ENCODE peak calls at places on chromosomes 6 and 20, in six cellular contexts. I is BE2C; L is psoas muscle; D is adrenal gland; G is CD8-positive, alpha-beta T cell; B is suprapubic skin. W is an unnamed sample.

GRCh38 chr6:151075527-151075926 is 164.2 kb upstream of the AKAP12 start:
- DNase-seq in B (no peak), I (no peak), L (no peak), D (no peak), G (no peak), W (no peak)

GRCh38 chr6:44041461-44042260 is 85.6 kb downstream of the MRPL14 start:
- DNase-seq in G (no peak), B (no peak), L (no peak), D (peak; percentile 84), I (no peak), W (no peak)

GRCh38 chr6:33787336-33787953 is 1.5 kb downstream of the LEMD2 start:
- DNase-seq in D (peak; percentile 64), G (no peak), I (no peak), B (no peak), L (no peak), W (no peak)

GRCh38 chr6:53802582-53802981 is 7.8 kb downstream of the LRRC1 start:
- DNase-seq in B (no peak), D (no peak), L (no peak), I (no peak), G (no peak), W (no peak)

GRCh38 chr6:31057426-31058003 is 47.2 kb downstream of the MUC22 start:
- DNase-seq in B (no peak), L (no peak), I (no peak), G (no peak), D (no peak), W (no peak)

GRCh38 chr6:107627928-107628327 is 138.0 kb downstream of the SOBP start:
- DNase-seq in G (no peak), B (no peak), L (no peak), D (no peak), I (no peak), W (no peak)

GRCh38 chr20:829531-829930 is 4.0 kb upstream of the FAM110A start:
- DNase-seq in L (no peak), D (no peak), B (no peak), G (no peak), I (no peak), W (no peak)

GRCh38 chr6:138485586-138486248 is 13.6 kb downstream of the NHSL1 start:
- DNase-seq in I (no peak), G (no peak), L (no peak), B (no peak), D (no peak), W (no peak)

DNA sequence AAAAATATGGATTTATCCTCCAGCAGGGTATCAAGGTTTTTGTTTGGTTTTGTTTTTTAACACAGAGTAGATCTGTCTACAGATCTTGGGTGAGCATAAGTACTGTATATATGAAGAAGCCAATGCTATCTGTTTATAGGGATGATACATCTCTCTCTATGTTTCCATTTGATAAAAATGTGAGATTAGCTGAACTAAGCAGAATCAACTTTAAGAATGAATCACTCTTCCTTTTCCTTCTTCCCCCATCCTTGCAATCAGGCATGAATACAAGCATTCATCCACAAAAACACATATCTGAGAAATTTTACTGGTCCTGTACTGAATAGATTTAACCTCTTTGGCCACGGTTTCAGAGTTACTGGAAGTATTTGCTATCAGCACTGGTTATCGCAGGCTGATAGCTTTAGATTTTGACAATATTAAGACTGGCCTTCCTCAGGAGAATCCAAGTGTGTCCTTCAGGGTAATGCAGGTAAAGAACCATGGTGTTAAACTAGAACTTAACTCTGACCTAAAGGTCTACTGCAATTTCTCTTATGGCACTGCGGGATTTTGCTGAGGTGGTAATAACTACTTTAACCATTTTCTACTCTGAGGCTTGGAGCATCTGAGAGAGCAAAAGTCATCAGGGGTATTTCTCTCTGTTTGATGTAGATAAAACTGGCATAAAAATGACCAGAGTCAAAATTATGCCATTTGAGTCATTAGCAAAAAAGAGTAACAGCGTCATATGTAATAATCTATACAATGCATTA is 1.5 kb downstream of the SNAP25 start:
- DNase-seq in D (no peak), B (no peak), G (no peak), I (no peak), L (no peak), W (no peak)
- H3K27me3 ChIP-seq in D (peaks cover 23% of the 10 kb centered on the region), B (peaks cover 36% of the 10 kb centered on the region), G (peaks cover 12% of the 10 kb centered on the region), I (no peaks in the 10 kb centered on the region), L (peaks cover 9% of the 10 kb centered on the region), W (peaks cover 9% of the 10 kb centered on the region)

DNA sequence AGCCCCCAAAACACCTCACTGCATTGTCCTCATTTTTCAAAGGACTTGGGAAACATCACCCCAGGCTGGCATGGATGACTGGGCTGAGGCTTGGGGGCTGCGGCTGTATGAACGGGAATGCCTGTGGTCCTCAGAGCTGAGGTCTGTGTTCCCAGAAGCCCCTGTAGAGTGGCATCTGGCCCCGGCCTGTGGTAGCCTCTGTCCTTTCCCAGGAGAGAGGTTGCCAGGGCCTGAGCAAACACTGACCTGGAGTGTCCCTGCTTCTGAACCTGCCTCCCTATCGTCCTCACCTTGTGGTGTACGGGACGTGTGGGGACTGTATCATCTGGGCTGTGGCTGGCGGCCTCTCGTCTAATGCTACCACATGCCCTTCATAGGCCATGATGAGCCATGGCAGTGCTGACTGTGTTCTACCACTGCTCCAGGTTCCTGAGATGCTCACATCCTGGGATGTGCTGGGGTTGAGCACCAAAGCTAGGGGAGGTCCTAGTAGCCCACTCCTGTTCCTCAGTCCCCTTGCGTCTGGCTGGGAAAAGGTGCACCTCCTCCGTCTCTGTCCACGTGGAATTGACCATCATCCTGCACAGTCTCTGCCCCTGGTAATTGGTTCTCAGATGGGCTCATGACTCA is 27.5 kb downstream of the PHACTR3 start:
- DNase-seq in L (no peak), G (no peak), B (peak; percentile 57), D (no peak), I (no peak), W (no peak)
- H3K27me3 ChIP-seq in L (peaks cover 6% of the 10 kb centered on the region), G (no peaks in the 10 kb centered on the region), B (peaks cover 33% of the 10 kb centered on the region), D (no peaks in the 10 kb centered on the region), I (peaks cover 2% of the 10 kb centered on the region), W (no peaks in the 10 kb centered on the region)

DNA sequence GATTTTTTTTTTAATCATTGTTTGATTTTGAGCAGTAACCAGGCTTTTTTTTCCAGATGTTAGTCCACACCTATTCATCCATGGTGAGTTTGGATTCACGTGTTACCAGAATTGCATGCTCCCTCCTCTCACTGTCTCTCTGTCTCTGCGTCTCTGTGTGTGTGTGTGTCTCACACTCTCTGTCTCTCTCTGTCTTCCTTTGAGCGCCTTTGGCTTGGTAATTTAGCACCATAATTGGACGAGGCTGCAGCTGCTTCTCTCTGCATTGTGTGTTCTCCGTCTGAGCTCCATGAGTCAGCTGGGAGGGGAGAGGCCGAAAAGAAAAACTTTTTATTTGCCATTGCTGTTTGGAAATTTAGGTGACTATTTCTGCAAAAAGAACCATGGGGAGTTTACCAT is 3.4 kb downstream of the TFAP2B start:
- DNase-seq in D (no peak), L (no peak), B (no peak), I (peak; percentile 26), G (no peak), W (no peak)
- H3K27me3 ChIP-seq in D (peaks cover 92% of the 10 kb centered on the region), L (peaks cover 41% of the 10 kb centered on the region), B (peaks cover 98% of the 10 kb centered on the region), I (no peaks in the 10 kb centered on the region), G (peaks cover 41% of the 10 kb centered on the region), W (peaks cover 23% of the 10 kb centered on the region)

GRCh38 chr20:40686434-40686882 is 2.6 kb downstream of the MAFB start:
- DNase-seq in D (no peak), I (no peak), L (no peak), G (no peak), B (no peak), W (no peak)
- H3K27me3 ChIP-seq in D (peaks cover 9% of the 10 kb centered on the region), I (peaks cover 64% of the 10 kb centered on the region), L (peaks cover 2% of the 10 kb centered on the region), G (peaks cover 24% of the 10 kb centered on the region), B (peaks cover 10% of the 10 kb centered on the region), W (no peaks in the 10 kb centered on the region)

GRCh38 chr20:40691566-40692239 is 2.7 kb upstream of the MAFB start:
- DNase-seq in I (no peak), B (no peak), L (no peak), G (no peak), D (no peak), W (no peak)
- H3K27me3 ChIP-seq in I (peaks cover 37% of the 10 kb centered on the region), B (peaks cover 25% of the 10 kb centered on the region), L (peaks cover 10% of the 10 kb centered on the region), G (peaks cover 16% of the 10 kb centered on the region), D (peaks cover 27% of the 10 kb centered on the region), W (peaks cover 75% of the 10 kb centered on the region)

GRCh38 chr20:24469116-24470030 is at the start of gene SYNDIG1:
- DNase-seq in G (no peak), L (no peak), B (no peak), D (no peak), I (peak; percentile 35), W (no peak)
- H3K27me3 ChIP-seq in G (peaks cover 12% of the 10 kb centered on the region), L (peaks cover 22% of the 10 kb centered on the region), B (peaks cover 66% of the 10 kb centered on the region), D (peaks cover 21% of the 10 kb centered on the region), I (peaks cover 46% of the 10 kb centered on the region), W (peaks cover 95% of the 10 kb centered on the region)

GRCh38 chr20:4246428-4246827 is 231.1 kb upstream of the RNF24 start:
- DNase-seq in I (no peak), D (no peak), B (no peak), L (no peak), G (no peak), W (no peak)

GRCh38 chr20:4256886-4257285 is 241.5 kb upstream of the RNF24 start:
- DNase-seq in I (no peak), D (no peak), G (no peak), L (no peak), B (no peak), W (no peak)

GRCh38 chr20:4247898-4248858 is 232.8 kb upstream of the RNF24 start:
- DNase-seq in L (no peak), I (no peak), B (no peak), D (no peak), G (no peak), W (no peak)

GRCh38 chr20:4247261-4247660 is 231.9 kb upstream of the RNF24 start:
- DNase-seq in B (no peak), I (no peak), D (no peak), G (no peak), L (no peak), W (no peak)

DNA sequence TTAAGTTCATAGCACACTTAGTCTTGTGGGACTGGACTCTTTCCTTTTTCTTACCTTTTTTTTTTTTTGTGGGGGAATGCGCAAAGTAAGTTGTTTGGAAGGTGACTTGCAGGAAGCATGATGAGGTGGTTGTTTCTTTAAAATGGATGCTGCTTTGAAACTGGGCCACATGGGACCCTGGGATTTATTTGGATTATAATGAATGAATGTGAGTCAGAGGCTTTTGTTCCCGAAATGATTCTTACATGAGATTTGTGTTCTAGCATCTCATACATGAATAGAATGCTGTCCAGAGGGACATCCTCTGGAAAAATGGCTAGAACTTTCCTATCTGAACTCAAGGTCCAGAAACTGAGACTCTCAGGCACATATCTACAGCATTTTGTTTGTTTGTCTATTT is 236.6 kb upstream of the RNF24 start:
- DNase-seq in D (no peak), I (no peak), B (no peak), G (no peak), L (no peak), W (no peak)
- H3K27me3 ChIP-seq in D (peaks cover 29% of the 10 kb centered on the region), I (peaks cover 46% of the 10 kb centered on the region), B (peaks cover 47% of the 10 kb centered on the region), G (peaks cover 2% of the 10 kb centered on the region), L (peaks cover 14% of the 10 kb centered on the region), W (no peaks in the 10 kb centered on the region)

GRCh38 chr6:166670894-166671293 is 43.8 kb upstream of the RPS6KA2 start:
- DNase-seq in G (no peak), L (no peak), I (no peak), B (no peak), D (no peak), W (no peak)
- H3K27me3 ChIP-seq in G (no peaks in the 10 kb centered on the region), L (no peaks in the 10 kb centered on the region), I (no peaks in the 10 kb centered on the region), B (peaks cover 25% of the 10 kb centered on the region), D (no peaks in the 10 kb centered on the region), W (no peaks in the 10 kb centered on the region)

DNA sequence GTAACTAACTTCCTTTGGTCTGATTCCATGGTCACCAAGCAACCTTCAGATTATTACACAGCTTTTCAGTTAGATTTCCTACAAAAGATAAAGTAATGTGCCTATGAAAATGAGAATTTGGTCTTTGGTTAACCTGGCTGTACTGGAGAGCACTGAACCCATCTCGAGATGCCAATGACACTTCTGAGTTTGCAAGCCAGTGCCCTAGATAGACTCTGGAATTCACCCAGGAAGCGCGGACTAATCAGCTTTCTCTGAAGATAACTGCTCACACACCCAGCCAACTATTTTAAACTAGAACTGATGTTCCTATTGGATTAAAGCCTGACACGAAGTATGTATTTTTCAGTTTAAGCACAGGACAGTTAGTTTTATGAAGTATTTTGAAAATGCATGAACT is 1.6 kb downstream of the TUBE1 start:
- DNase-seq in B (no peak), G (no peak), D (peak; percentile 50), I (no peak), L (no peak), W (no peak)
- H3K27me3 ChIP-seq in B (no peaks in the 10 kb centered on the region), G (no peaks in the 10 kb centered on the region), D (no peaks in the 10 kb centered on the region), I (no peaks in the 10 kb centered on the region), L (no peaks in the 10 kb centered on the region), W (no peaks in the 10 kb centered on the region)